ENCODE peak calls at places on chromosomes 16 and 17, in four cellular contexts. L is HCT116, K is HepG2, T is K562. V is an unnamed sample.

GRCh38 chr17:12282056-12282455 is 261.4 kb downstream of the MAP2K4 start:
- DNase-seq in L (no peak), K (no peak), T (no peak), V (no peak)

GRCh38 chr17:64781394-64781793 is 119.3 kb upstream of the SMURF2 start:
- DNase-seq in L (no peak), K (no peak), T (no peak), V (no peak)

GRCh38 chr17:56604691-56605090 is 11.2 kb downstream of the NOG start:
- DNase-seq in L (no peak), K (peak; percentile 18), T (no peak), V (no peak)

GRCh38 chr17:846901-847777 is 65.0 kb downstream of the MRM3 start:
- DNase-seq in L (no peak), K (no peak), T (no peak), V (no peak)

GRCh38 chr16:47019563-47019962 is 46.1 kb upstream of the DNAJA2 start:
- DNase-seq in L (no peak), K (no peak), T (no peak), V (no peak)

GRCh38 chr16:10362077-10362863 is 23.6 kb upstream of the ATF7IP2 start:
- DNase-seq in L (no peak), K (peak; percentile 98), T (peak; percentile 78), V (no peak)

GRCh38 chr16:79658301-79659001 is 57.9 kb upstream of the MAF start:
- DNase-seq in L (no peak), K (peak; percentile 22), T (no peak), V (no peak)

GRCh38 chr17:31559647-31560501 is 168.4 kb downstream of the RAB11FIP4 start:
- DNase-seq in L (no peak), K (no peak), T (no peak), V (no peak)

GRCh38 chr16:9092282-9092962 is 978 bp downstream of the HAPSTR1 start:
- DNase-seq in L (no peak), K (peak; percentile 41), T (peak; percentile 66), V (no peak)

GRCh38 chr16:86554917-86555762 is at the start of gene MTHFSD:
- DNase-seq in L (peak; percentile 88), K (peak; percentile 85), T (peak; percentile 99), V (peak; percentile 86)

GRCh38 chr16:23434380-23434779 is 18.6 kb downstream of the COG7 start:
- DNase-seq in L (peak; percentile 59), K (peak; percentile 83), T (peak; percentile 58), V (peak; percentile 63)

GRCh38 chr17:46056800-46057304 is 57.8 kb downstream of the STH start:
- DNase-seq in L (peak; percentile 45), K (no peak), T (no peak), V (no peak)

GRCh38 chr16:21565816-21566669 is 33.3 kb upstream of the METTL9 start:
- DNase-seq in L (no peak), K (peak; percentile 92), T (no peak), V (no peak)

GRCh38 chr16:69833357-69833781 is 71.2 kb downstream of the WWP2 start:
- DNase-seq in L (no peak), K (no peak), T (no peak), V (no peak)

GRCh38 chr16:89037261-89038152 is 56.1 kb upstream of the ACSF3 start:
- DNase-seq in L (no peak), K (no peak), T (peak; percentile 81), V (peak; percentile 52)

GRCh38 chr16:4115941-4116327 is 308 bp downstream of the ADCY9 start:
- DNase-seq in L (no peak), K (no peak), T (no peak), V (no peak)

GRCh38 chr16:5982979-5983378 is 885.4 kb upstream of the EEF2KMT start:
- DNase-seq in L (no peak), K (no peak), T (no peak), V (no peak)

GRCh38 chr16:66127459-66128362 is 238.8 kb upstream of the CDH5 start:
- DNase-seq in L (no peak), K (no peak), T (no peak), V (no peak)

GRCh38 chr16:50830698-50831097 is 88.8 kb downstream of the CYLD start:
- DNase-seq in L (no peak), K (no peak), T (no peak), V (no peak)

GRCh38 chr17:80105762-80106161 is 4.4 kb downstream of the GAA start:
- DNase-seq in L (no peak), K (no peak), T (peak; percentile 59), V (no peak)

GRCh38 chr16:78647491-78647890 is 548.0 kb downstream of the WWOX start:
- DNase-seq in L (no peak), K (no peak), T (no peak), V (no peak)

GRCh38 chr16:55568151-55568693 is 1.7 kb downstream of the CAPNS2 start:
- DNase-seq in L (no peak), K (no peak), T (no peak), V (no peak)

GRCh38 chr16:89094252-89094901 is 725 bp downstream of the ACSF3 start:
- DNase-seq in L (no peak), K (peak; percentile 35), T (no peak), V (no peak)

GRCh38 chr16:10992112-10992511 is 47.7 kb downstream of the CLEC16A start:
- DNase-seq in L (no peak), K (no peak), T (no peak), V (no peak)

GRCh38 chr17:5078106-5079028 is at the start of gene ZFP3:
- DNase-seq in L (no peak), K (no peak), T (no peak), V (peak; percentile 30)

GRCh38 chr16:25279491-25279890 is 21.8 kb upstream of the ZKSCAN2 start:
- DNase-seq in L (no peak), K (no peak), T (no peak), V (no peak)

GRCh38 chr16:22764662-22765302 is 49.2 kb upstream of the HS3ST2 start:
- DNase-seq in L (no peak), K (no peak), T (no peak), V (no peak)

GRCh38 chr17:73103661-73104335 is 11.3 kb upstream of the SLC39A11 start:
- DNase-seq in L (no peak), K (no peak), T (no peak), V (no peak)

GRCh38 chr16:75264531-75264998 is 13.1 kb upstream of the BCAR1 start:
- DNase-seq in L (no peak), K (no peak), T (no peak), V (no peak)

GRCh38 chr17:66431910-66432309 is 129.5 kb downstream of the PRKCA start:
- DNase-seq in L (no peak), K (no peak), T (no peak), V (no peak)

GRCh38 chr17:44308320-44308818 is at the start of gene RUNDC3A:
- DNase-seq in L (peak; percentile 36), K (peak; percentile 59), T (peak; percentile 100), V (peak; percentile 77)

GRCh38 chr16:82995286-82995926 is 368.6 kb downstream of the CDH13 start:
- DNase-seq in L (no peak), K (no peak), T (no peak), V (no peak)

DNA sequence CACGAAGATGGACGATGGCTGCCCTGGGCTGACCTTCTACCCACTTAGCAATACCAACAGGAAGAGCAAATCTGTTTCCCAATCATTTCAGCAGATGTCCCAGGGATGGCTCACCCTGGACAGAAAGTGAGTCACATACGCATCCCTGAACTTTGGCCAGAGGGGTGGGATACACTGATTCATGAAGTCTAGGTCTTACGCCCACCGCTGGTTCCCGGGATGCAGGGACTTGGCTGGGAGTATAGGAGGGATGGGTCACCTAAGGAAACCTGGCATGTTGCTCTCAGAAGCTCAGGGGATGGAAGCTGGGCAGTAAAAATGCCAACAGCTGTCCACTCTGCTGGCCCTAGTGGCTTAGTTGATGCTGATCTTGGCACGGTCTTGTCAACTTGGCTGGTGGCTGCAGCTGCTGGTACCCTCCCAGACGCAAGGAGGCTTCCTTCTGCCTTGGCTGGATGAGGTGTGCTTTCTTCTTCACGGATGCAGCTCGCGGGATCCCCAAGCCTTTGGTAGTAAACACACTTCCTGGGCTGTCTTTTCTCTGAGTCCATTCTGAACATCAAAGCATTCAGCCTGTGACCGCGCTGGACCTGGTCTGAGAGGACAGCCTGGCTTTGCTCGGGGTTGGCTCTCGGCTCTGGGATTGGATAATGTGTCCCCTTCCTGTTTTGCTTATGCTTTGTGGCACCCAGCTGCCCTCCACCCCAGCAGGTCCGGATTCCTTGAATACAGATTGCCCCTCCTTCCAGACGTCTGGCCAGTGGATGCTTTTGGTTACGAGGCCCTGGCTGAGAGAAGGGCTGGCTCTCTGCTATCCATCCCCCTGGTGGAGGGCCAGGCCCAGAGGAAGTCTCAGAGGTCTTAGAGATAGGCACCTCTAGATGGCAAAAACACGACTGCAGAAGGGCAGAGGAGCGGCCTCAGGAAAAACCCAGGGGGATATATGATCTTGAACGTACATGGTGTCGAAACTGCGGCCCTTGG is 71.5 kb downstream of the RAP1GAP2 start:
- DNase-seq in L (no peak), K (peak; percentile 87), T (no peak), V (peak; percentile 70)
- TF ChIP-seq YY1 in L (no peak), K (peak; percentile 16), T (no peak), V (no peak)

GRCh38 chr16:2150418-2151187 is 2.2 kb downstream of the RAB26 start:
- DNase-seq in L (no peak), K (peak; percentile 68), T (no peak), V (peak; percentile 77)
- TF ChIP-seq YY1 in L (no peak), K (no peak), T (no peak), V (no peak)

GRCh38 chr16:19972111-19972510 is 87.5 kb upstream of the GPRC5B start:
- DNase-seq in L (no peak), K (no peak), T (no peak), V (no peak)

GRCh38 chr16:19969284-19969683 is 84.6 kb upstream of the GPRC5B start:
- DNase-seq in L (no peak), K (no peak), T (no peak), V (no peak)

GRCh38 chr16:19967963-19968362 is 83.3 kb upstream of the GPRC5B start:
- DNase-seq in L (no peak), K (no peak), T (no peak), V (no peak)

GRCh38 chr16:19963306-19963705 is 78.7 kb upstream of the GPRC5B start:
- DNase-seq in L (no peak), K (no peak), T (no peak), V (no peak)

GRCh38 chr16:19967561-19967960 is 82.9 kb upstream of the GPRC5B start:
- DNase-seq in L (no peak), K (no peak), T (no peak), V (no peak)
- TF ChIP-seq YY1 in L (no peak), K (no peak), T (no peak), V (no peak)

GRCh38 chr17:10699861-10700260 is 2.5 kb downstream of the ADPRM start:
- DNase-seq in L (no peak), K (no peak), T (no peak), V (no peak)

GRCh38 chr17:10697092-10698081 is at the start of the genes ADPRM and SCO1:
- DNase-seq in L (peak; percentile 80), K (peak; percentile 92), T (peak; percentile 74), V (peak; percentile 84)

GRCh38 chr17:10702574-10702973 is 5.2 kb downstream of the ADPRM start:
- DNase-seq in L (no peak), K (no peak), T (no peak), V (no peak)

GRCh38 chr17:10698116-10698818 is 873 bp downstream of the ADPRM start:
- DNase-seq in L (no peak), K (peak; percentile 10), T (no peak), V (no peak)
- TF ChIP-seq YY1 in L (no peak), K (no peak), T (no peak), V (no peak)